ENCODE peak calls at places on chromosomes 3 and 15, in six cellular contexts. A is H1, X is A549, U is IMR-90, L is HepG2, F is GM12878. G is an unnamed sample.

GRCh38 chr3:188680189-188680588 is 491.6 kb upstream of the TPRG1 start:
- DNase-seq in A (no peak), X (no peak), U (peak), L (no peak), F (no peak), G (no peak)

GRCh38 chr3:16841354-16841753 is 43.4 kb upstream of the PLCL2 start:
- DNase-seq in A (no peak), X (no peak), U (no peak), L (no peak), F (no peak), G (no peak)

GRCh38 chr3:124628865-124629264 is 101.4 kb upstream of the UMPS start:
- DNase-seq in A (no peak), X (no peak), U (no peak), L (no peak), F (no peak), G (no peak)

GRCh38 chr3:62211675-62212429 is 161.5 kb downstream of the FEZF2 start:
- DNase-seq in A (no peak), X (no peak), U (no peak), L (no peak), F (no peak), G (peak)

GRCh38 chr3:153503873-153504272 is 341.8 kb downstream of the RAP2B start:
- DNase-seq in A (no peak), X (no peak), U (no peak), L (no peak), F (no peak), G (no peak)

GRCh38 chr3:54865316-54865715 is 62.5 kb downstream of the LRTM1 start:
- DNase-seq in A (no peak), X (no peak), U (no peak), L (no peak), F (no peak), G (no peak)

GRCh38 chr3:195150194-195151118 is 120.5 kb downstream of the XXYLT1 start:
- DNase-seq in A (peak), X (no peak), U (peak), L (no peak), F (no peak), G (peak)

GRCh38 chr3:67357610-67358458 is 296.6 kb downstream of the SUCLG2 start:
- DNase-seq in A (peak), X (peak), U (peak), L (peak), F (no peak), G (no peak)

GRCh38 chr3:59257506-59257905 is 207.7 kb upstream of the CFAP20DC start:
- DNase-seq in A (no peak), X (no peak), U (peak), L (no peak), F (no peak), G (no peak)
- TF ChIP-seq CEBPB in A (no peak), X (no peak), U (no peak), L (no peak), F (no peak), G (no peak)

GRCh38 chr3:43759297-43759782 is 68.6 kb downstream of the ABHD5 start:
- DNase-seq in A (peak), X (peak), U (peak), L (peak), F (no peak), G (no peak)
- TF ChIP-seq CEBPB in A (no peak), X (no peak), U (no peak), L (no peak), F (no peak), G (no peak)

GRCh38 chr3:193563429-193563828 is 8.7 kb upstream of the ATP13A4 start:
- DNase-seq in A (no peak), X (no peak), U (no peak), L (no peak), F (no peak), G (no peak)
- TF ChIP-seq CEBPB in A (no peak), X (no peak), U (no peak), L (peak), F (no peak), G (peak)

DNA sequence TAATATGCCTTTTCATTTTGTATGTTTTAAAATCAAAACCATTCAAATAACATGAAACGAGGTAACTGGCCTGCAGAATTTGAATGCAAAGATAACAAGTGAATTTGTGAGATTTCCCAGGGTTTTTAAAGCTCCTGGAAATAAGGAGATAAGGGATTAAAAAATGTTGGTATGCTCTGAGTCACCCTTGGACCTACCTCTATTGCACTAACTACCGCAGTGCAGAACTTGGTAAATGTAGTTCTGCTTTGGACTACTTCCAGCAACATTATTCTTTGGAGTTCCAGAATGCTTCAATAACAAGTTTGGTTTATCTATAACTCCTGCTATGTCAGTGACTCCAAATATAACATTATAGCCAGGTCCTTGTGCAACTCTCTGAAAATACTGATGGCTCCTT is 201.7 kb downstream of the GAP43 start:
- DNase-seq in A (no peak), X (no peak), U (peak), L (peak), F (no peak), G (no peak)
- TF ChIP-seq CEBPB in A (no peak), X (no peak), U (peak), L (no peak), F (no peak), G (no peak)

DNA sequence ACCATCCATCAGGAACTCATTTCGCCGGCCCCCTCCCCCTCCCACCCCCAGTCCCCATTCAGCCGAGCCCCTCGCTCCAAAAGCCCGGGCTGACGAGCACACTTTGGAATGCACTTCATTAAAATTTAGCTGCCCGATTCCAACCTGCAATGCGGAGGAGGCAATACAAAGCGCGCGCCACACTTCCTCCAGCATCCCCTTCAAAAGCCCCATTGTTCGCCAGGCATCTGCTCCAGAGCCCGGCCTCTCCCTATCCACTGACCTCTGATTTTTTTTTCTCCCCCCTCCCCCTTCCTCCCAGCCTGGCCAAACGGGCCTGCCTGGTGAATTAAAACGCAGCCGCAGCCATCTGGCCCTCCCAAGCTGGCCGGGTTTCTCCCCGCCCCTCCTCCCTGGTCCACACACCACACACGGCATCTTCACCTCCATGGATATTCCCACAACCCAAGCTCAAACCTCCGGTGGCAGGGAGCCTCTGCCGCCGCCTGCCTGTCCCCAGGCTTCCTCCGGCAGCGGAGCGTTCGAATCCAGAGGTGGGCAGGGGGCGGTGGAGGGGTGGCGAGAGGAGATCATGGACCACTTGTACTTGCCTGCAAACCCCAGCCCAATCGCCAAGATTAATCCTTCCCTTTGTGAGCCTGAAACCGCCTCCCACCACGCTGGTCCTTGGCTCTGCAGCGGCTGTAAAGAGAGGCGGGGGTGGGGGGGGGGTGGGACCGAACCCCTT is 441.3 kb downstream of the MAGI1 start:
- DNase-seq in A (peak), X (no peak), U (peak), L (no peak), F (no peak), G (no peak)
- TF ChIP-seq CEBPB in A (no peak), X (no peak), U (no peak), L (no peak), F (no peak), G (no peak)

DNA sequence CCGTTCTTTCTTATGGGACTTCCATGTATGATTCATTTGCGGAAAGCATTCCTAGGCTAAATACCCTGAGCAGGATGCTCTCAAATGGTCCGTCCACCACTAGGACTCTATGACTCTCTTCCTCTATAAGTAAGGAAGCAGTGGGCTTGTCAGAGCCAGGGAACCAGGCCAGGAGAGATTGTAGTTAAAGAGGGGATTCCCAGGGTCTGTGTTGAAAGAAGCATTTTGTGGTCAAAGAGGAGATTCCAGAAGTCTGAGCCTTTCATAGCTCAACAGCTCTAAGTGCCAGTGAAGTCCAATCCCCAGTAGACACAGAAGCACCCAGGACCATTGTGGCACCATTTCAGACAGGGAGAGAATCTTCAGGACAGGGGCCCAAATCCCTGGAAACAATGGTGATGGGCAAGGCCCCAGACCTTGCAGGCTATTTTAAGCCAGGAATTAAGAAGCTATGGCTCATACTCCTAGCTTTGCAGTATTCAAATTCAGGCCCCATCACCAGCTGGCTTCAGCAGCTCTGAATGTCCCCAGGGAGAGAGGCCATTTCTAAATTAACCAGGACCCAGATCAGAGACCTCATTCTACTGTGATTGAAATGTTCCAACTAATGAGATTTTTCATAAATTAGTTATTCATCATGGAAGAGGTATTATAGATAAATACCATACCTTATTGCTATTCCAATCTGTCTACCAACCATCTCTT is 81.7 kb downstream of the CD47 start:
- DNase-seq in A (no peak), X (no peak), U (peak), L (no peak), F (no peak), G (no peak)
- TF ChIP-seq CEBPB in A (no peak), X (no peak), U (peak), L (no peak), F (no peak), G (no peak)

GRCh38 chr15:63218114-63218808 is 28.9 kb downstream of the RAB8B start:
- DNase-seq in A (no peak), X (peak), U (peak), L (peak), F (no peak), G (peak)
- TF ChIP-seq CEBPB in A (no peak), X (no peak), U (peak), L (no peak), F (no peak), G (no peak)

DNA sequence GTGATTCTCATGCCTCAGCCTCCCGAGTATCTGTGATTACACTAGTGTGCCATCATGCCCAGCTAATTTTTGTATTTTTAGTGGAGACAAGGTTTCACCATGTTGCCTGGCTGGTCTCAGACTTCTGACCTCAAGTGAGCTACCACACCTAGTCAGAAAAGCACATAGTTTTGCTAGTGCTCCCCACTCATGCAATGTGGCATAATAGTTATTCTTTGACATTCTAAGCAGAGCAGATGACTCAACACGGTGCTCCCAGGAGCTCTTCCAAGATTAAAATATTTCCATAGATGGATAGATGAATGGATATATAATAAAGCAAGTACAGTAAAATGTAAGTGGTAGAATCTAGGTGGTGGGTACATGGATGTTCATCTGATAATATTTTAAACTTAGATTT is 53.1 kb upstream of the GK5 start:
- DNase-seq in A (no peak), X (no peak), U (peak), L (no peak), F (no peak), G (no peak)
- TF ChIP-seq CEBPB in A (no peak), X (no peak), U (no peak), L (no peak), F (no peak), G (no peak)

DNA sequence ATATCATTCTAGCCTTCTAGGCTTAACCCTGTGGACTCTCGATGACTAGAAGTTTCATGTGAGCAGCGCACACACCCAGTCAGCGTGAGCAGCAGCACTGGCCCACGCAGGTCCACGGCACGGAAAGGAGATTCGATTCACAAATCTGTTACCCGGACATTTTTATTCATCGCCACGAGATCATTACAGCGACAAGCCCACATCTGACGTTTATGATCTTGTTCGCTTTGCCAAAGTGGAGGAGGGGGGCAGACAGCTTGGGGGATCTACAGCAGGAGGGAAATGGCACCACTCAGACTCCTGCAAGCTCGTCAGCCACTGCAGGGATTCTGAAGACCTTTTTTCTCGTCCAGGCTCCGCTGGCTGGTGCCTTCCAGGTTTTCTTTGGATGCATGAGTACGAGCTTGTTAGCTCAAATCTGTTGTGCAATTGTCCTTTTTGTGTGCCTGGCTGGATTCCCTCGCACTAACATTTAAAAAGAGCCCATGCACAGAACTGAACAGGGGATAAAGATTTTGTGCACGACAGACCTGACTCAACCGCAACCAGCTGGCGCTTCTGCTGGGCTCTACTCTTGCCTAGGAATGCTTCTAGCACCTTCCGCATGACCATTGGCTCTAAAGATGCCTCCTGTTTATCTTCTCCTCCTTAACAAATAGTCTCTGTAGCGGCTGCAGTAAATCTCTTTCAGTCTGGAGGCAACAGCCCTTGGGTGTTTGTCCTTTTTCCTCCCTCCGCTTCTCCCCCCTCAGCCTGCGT is 938.5 kb downstream of the MCTP2 start:
- DNase-seq in A (no peak), X (no peak), U (peak), L (no peak), F (no peak), G (no peak)
- TF ChIP-seq CEBPB in A (no peak), X (no peak), U (peak), L (no peak), F (no peak), G (peak)

GRCh38 chr3:46860381-46861292 is 2.6 kb downstream of the MYL3 start:
- DNase-seq in A (no peak), X (peak), U (no peak), L (peak), F (no peak), G (peak)
- TF ChIP-seq CEBPB in A (no peak), X (no peak), U (no peak), L (no peak), F (no peak), G (no peak)